ENCODE peak calls at places on chromosomes 12 and 14, in eight cellular contexts. T, E, L, S, V, A, W and D are unnamed samples. For H3K4me1, the result is how much of the 10 kb centered on the place peaks cover.

GRCh38 chr14:44952391-44953110 is 9.2 kb downstream of the KLHL28 start:
- DNase-seq in T (no peak), E (no peak), L (no peak), S (no peak), V (no peak), A (no peak), W (no peak), D (no peak)

GRCh38 chr14:29301571-29301970 is 535.0 kb downstream of the FOXG1 start:
- DNase-seq in T (no peak), E (no peak), L (no peak), S (no peak), V (no peak), A (no peak), W (no peak), D (no peak)

GRCh38 chr12:92757599-92758121 is 54.9 kb downstream of the PLEKHG7 start:
- DNase-seq in T (no peak), E (no peak), L (no peak), S (no peak), V (no peak), A (no peak), W (no peak), D (no peak)

GRCh38 chr12:126093911-126094310 is 1028.7 kb downstream of the AACS start:
- DNase-seq in T (no peak), E (no peak), L (no peak), S (no peak), V (no peak), A (peak), W (peak), D (no peak)

GRCh38 chr12:92136883-92137582 is 8.6 kb downstream of the BTG1 start:
- DNase-seq in T (no peak), E (no peak), L (no peak), S (no peak), V (no peak), A (peak), W (peak), D (no peak)

GRCh38 chr12:131445184-131445974 is 265.5 kb upstream of the SFSWAP start:
- DNase-seq in T (no peak), E (no peak), L (no peak), S (no peak), V (no peak), A (no peak), W (no peak), D (no peak)

GRCh38 chr14:35470775-35471174 is 63.2 kb upstream of the INSM2 start:
- DNase-seq in T (no peak), E (no peak), L (no peak), S (no peak), V (no peak), A (peak), W (peak), D (no peak)

GRCh38 chr12:1529228-1529861 is 65.0 kb downstream of the FBXL14 start:
- DNase-seq in T (no peak), E (peak), L (no peak), S (no peak), V (no peak), A (no peak), W (no peak), D (no peak)

GRCh38 chr12:11578461-11578993 is 70.9 kb upstream of the ETV6 start:
- DNase-seq in T (no peak), E (no peak), L (no peak), S (no peak), V (no peak), A (no peak), W (no peak), D (no peak)

GRCh38 chr14:94485944-94486841 is 10.2 kb upstream of the SERPINA9 start:
- DNase-seq in T (peak), E (peak), L (peak), S (peak), V (peak), A (peak), W (peak), D (no peak)

GRCh38 chr14:90539996-90540395 is 143.2 kb downstream of the CALM1 start:
- DNase-seq in T (no peak), E (no peak), L (peak), S (no peak), V (no peak), A (no peak), W (no peak), D (no peak)

GRCh38 chr14:93977790-93978581 is 1.6 kb upstream of the ASB2 start:
- DNase-seq in T (no peak), E (no peak), L (no peak), S (no peak), V (no peak), A (no peak), W (no peak), D (no peak)

GRCh38 chr14:103846569-103847438 is 571 bp downstream of the PPP1R13B start:
- DNase-seq in T (peak), E (peak), L (peak), S (no peak), V (no peak), A (peak), W (peak), D (no peak)

GRCh38 chr14:99157676-99158075 is 114.3 kb downstream of the BCL11B start:
- DNase-seq in T (no peak), E (no peak), L (no peak), S (no peak), V (no peak), A (no peak), W (no peak), D (no peak)

GRCh38 chr14:63737582-63738006 is 9.7 kb upstream of the SGPP1 start:
- DNase-seq in T (no peak), E (no peak), L (no peak), S (no peak), V (no peak), A (no peak), W (no peak), D (no peak)

GRCh38 chr14:63510538-63510937 is 32.6 kb downstream of the PPP2R5E start:
- DNase-seq in T (no peak), E (no peak), L (no peak), S (no peak), V (no peak), A (no peak), W (no peak), D (no peak)

GRCh38 chr12:12511021-12511783 is 51.5 kb downstream of the DUSP16 start:
- DNase-seq in T (no peak), E (no peak), L (no peak), S (no peak), V (no peak), A (peak), W (no peak), D (no peak)

GRCh38 chr14:50335989-50336391 is 23.9 kb downstream of the DMAC2L start:
- DNase-seq in T (peak), E (no peak), L (peak), S (no peak), V (peak), A (no peak), W (peak), D (no peak)

GRCh38 chr14:99348816-99349609 is 77.0 kb upstream of the BCL11B start:
- DNase-seq in T (no peak), E (peak), L (no peak), S (no peak), V (no peak), A (no peak), W (no peak), D (no peak)

GRCh38 chr14:88297306-88297705 is 25.8 kb downstream of the KCNK10 start:
- DNase-seq in T (no peak), E (no peak), L (no peak), S (no peak), V (no peak), A (no peak), W (no peak), D (no peak)

GRCh38 chr14:104353921-104354701 is 215.7 kb downstream of the KIF26A start:
- DNase-seq in T (peak), E (peak), L (peak), S (peak), V (peak), A (no peak), W (no peak), D (no peak)

GRCh38 chr14:51185754-51186153 is 54.3 kb upstream of the TMX1 start:
- DNase-seq in T (no peak), E (no peak), L (no peak), S (no peak), V (no peak), A (no peak), W (no peak), D (no peak)

GRCh38 chr14:50047274-50047676 is 69.1 kb downstream of the VCPKMT start:
- DNase-seq in T (no peak), E (no peak), L (no peak), S (peak), V (no peak), A (peak), W (no peak), D (no peak)

GRCh38 chr12:89497467-89497866 is 27.1 kb downstream of the GALNT4 start:
- DNase-seq in T (no peak), E (no peak), L (no peak), S (no peak), V (no peak), A (no peak), W (no peak), D (peak)

GRCh38 chr12:109385339-109386078 is 37.8 kb downstream of the MYO1H start:
- DNase-seq in T (no peak), E (no peak), L (peak), S (peak), V (peak), A (peak), W (peak), D (no peak)

GRCh38 chr12:38384816-38385491 is 68.4 kb downstream of the ALG10B start:
- DNase-seq in T (peak), E (no peak), L (no peak), S (no peak), V (no peak), A (peak), W (peak), D (no peak)

GRCh38 chr12:31369712-31370521 is 44.0 kb upstream of the SINHCAF start:
- DNase-seq in T (no peak), E (peak), L (peak), S (peak), V (peak), A (no peak), W (peak), D (peak)

GRCh38 chr14:90658541-90658967 is 157.7 kb downstream of the TTC7B start:
- DNase-seq in T (no peak), E (no peak), L (no peak), S (no peak), V (no peak), A (peak), W (no peak), D (no peak)

GRCh38 chr14:55891692-55892091 is 226.5 kb upstream of the PELI2 start:
- DNase-seq in T (no peak), E (no peak), L (no peak), S (no peak), V (no peak), A (no peak), W (peak), D (no peak)

DNA sequence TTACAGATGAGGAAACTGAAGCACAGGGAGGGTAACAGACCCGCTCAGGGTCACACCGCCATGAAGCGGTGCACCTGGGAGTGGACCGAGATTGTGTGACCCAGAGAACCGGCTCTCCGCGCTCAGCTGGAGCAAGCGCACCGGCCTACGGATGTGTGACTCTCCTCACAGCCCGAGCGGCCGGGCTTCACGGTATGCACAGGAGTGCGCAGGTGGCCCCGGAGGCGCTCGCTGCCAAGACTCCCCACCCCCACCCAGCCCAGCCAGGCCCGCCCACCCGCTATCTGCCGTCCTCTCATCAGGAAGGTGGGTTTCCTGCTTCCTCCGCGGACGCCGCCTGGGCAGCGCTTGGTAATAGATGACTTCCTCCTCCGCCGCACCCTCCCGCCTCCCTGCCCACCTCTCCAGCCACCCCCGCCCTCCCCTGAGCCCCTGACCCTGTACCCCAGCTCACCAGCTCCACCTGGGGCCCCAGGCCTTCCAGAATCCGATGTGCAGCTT is 110.7 kb downstream of the NCOR2 start:
- DNase-seq in T (no peak), E (peak), L (no peak), S (no peak), V (no peak), A (no peak), W (no peak), D (peak)
- H3K4me3 ChIP-seq in T (peak), E (peak), L (peak), S (peak), V (peak), A (no peak), W (no peak), D (no peak)

DNA sequence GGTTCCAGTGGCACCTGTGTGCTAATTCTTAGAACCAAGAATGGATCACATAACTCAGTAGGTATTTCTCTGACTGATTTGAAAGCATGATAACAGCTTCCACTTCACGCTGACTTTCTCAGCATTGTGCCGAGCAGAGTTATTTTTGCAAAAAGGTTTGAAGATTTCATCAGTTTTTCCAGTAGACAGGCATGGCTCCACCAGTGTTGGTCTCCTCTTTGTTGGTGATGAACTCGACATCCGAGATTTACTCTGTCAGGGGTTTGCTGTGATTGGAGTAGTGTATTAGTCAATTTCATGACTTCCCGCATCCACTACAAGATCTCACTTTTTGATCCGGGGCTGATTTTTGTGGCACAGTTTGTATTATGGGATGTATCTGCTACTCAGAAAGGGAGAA is 85.3 kb downstream of the PRKCH start:
- DNase-seq in T (no peak), E (no peak), L (no peak), S (no peak), V (no peak), A (no peak), W (no peak), D (no peak)
- H3K4me1 ChIP-seq in T (under half), E (under half), L (under half), S (under half), V (under half), A (under half), W (under half), D (under half)

GRCh38 chr12:55940065-55940732 is 9.2 kb downstream of the DGKA start:
- DNase-seq in T (peak), E (peak), L (peak), S (peak), V (peak), A (peak), W (peak), D (peak)
- H3K4me3 ChIP-seq in T (no peak), E (peak), L (no peak), S (peak), V (no peak), A (peak), W (peak), D (no peak)

DNA sequence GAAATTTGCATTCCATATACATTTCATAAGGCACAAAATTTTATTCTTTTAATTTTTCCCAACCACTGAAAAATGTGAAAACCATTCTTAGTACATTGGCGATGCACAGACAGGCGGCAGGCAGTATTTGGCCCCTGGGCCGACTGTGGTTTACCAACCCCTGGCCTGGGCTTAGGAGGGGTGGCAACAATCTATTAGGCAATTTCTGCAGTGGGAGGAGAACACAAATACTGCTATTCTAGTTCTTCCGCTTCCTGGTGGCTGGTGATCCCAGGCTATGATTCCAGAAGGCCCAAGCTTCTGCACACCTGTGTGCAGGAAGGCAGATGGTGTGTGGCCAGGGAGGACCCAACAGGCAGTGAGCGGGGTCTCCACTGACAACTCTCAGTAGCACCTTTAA is 67.4 kb upstream of the FOXN3 start:
- DNase-seq in T (no peak), E (no peak), L (no peak), S (no peak), V (no peak), A (no peak), W (no peak), D (no peak)
- H3K4me1 ChIP-seq in T (under half), E (under half), L (under half), S (under half), V (under half), A (under half), W (under half), D (under half)